ENCODE peak calls at places on chromosome 15, in eight cellular contexts. O is naive thymus-derived CD4-positive, alpha-beta T cell; I is dorsolateral prefrontal cortex; W is choroid plexus epithelial cell; Q is left lung; T is AG04450; F is kidney epithelial cell; U is GM23338. Z is an unnamed sample.

GRCh38 chr15:31485431-31485830 is 158.8 kb downstream of the KLF13 start:
- DNase-seq in F (no peak), Q (no peak), T (no peak), U (no peak), W (no peak), O (no peak), I (no peak), Z (no peak)

GRCh38 chr15:35857812-35858211 is 311.8 kb upstream of the DPH6 start:
- DNase-seq in O (no peak), U (no peak), W (no peak), Q (no peak), T (no peak), I (no peak), F (no peak), Z (no peak)

GRCh38 chr15:73694419-73694818 is 10.2 kb downstream of the CD276 start:
- DNase-seq in O (no peak), I (no peak), Q (no peak), U (no peak), W (peak), T (no peak), F (no peak), Z (no peak)

GRCh38 chr15:40894689-40895308 is 549 bp downstream of the VPS18 start:
- DNase-seq in U (peak), I (no peak), O (peak), W (peak), F (no peak), T (peak), Q (peak), Z (peak)

GRCh38 chr15:60004846-60005351 is 788 bp downstream of the FOXB1 start:
- DNase-seq in F (no peak), W (peak), U (peak), I (no peak), Q (peak), O (no peak), T (no peak), Z (peak)

GRCh38 chr15:84879088-84879780 is 5.2 kb upstream of the SLC28A1 start:
- DNase-seq in I (no peak), O (no peak), W (no peak), T (no peak), U (no peak), Q (no peak), F (no peak), Z (no peak)

GRCh38 chr15:91072162-91072561 is 27.9 kb upstream of the SV2B start:
- DNase-seq in T (no peak), W (no peak), O (no peak), U (no peak), Q (no peak), I (no peak), F (no peak), Z (no peak)

GRCh38 chr15:97461212-97461611 is 499.3 kb upstream of the ARRDC4 start:
- DNase-seq in T (no peak), F (no peak), I (no peak), W (peak), Q (no peak), O (no peak), U (no peak), Z (no peak)

GRCh38 chr15:59999064-59999377 is 5.1 kb upstream of the FOXB1 start:
- DNase-seq in W (no peak), O (no peak), Q (no peak), T (no peak), F (no peak), I (no peak), U (peak), Z (no peak)

GRCh38 chr15:96416934-96417759 is 86.6 kb downstream of the NR2F2 start:
- DNase-seq in O (no peak), T (no peak), I (no peak), U (peak), W (peak), F (no peak), Q (peak), Z (no peak)

GRCh38 chr15:77841376-77841775 is 208.7 kb upstream of the LINGO1 start:
- DNase-seq in W (no peak), F (no peak), I (no peak), O (no peak), U (no peak), Q (no peak), T (no peak), Z (no peak)

GRCh38 chr15:25884354-25884753 is 21.2 kb upstream of the ATP10A start:
- DNase-seq in F (no peak), T (no peak), W (no peak), O (no peak), U (no peak), Q (no peak), I (no peak), Z (no peak)

GRCh38 chr15:55289011-55289572 is 521 bp downstream of the RAB27A start:
- DNase-seq in F (no peak), W (peak), I (no peak), O (peak), T (no peak), U (peak), Q (peak), Z (no peak)

GRCh38 chr15:78927077-78927790 is 17.6 kb downstream of the CTSH start:
- DNase-seq in U (no peak), Q (no peak), F (no peak), O (no peak), I (no peak), W (no peak), T (no peak), Z (no peak)

GRCh38 chr15:82554351-82554750 is 14.1 kb upstream of the RPS17 start:
- DNase-seq in U (no peak), W (no peak), Q (no peak), F (no peak), O (no peak), T (no peak), I (no peak), Z (no peak)

GRCh38 chr15:96285306-96285705 is 45.2 kb upstream of the NR2F2 start:
- DNase-seq in W (peak), Q (no peak), O (no peak), I (no peak), U (no peak), F (peak), T (peak), Z (no peak)

GRCh38 chr15:59026207-59026606 is 38.7 kb downstream of the RNF111 start:
- DNase-seq in O (no peak), F (no peak), Q (no peak), U (no peak), T (no peak), I (no peak), W (no peak), Z (no peak)

GRCh38 chr15:56211960-56212550 is 31.6 kb downstream of the RFX7 start:
- DNase-seq in O (no peak), I (no peak), Q (no peak), F (no peak), T (no peak), W (no peak), U (no peak), Z (no peak)

GRCh38 chr15:34942363-34942762 is 27.2 kb downstream of the AQR start:
- DNase-seq in I (no peak), Q (no peak), U (no peak), W (peak), O (no peak), T (peak), F (no peak), Z (no peak)

GRCh38 chr15:31480356-31481058 is 153.9 kb downstream of the KLF13 start:
- DNase-seq in I (no peak), U (no peak), T (no peak), Q (no peak), W (no peak), F (no peak), O (no peak), Z (no peak)

GRCh38 chr15:39770748-39771689 is 11.6 kb downstream of the FSIP1 start:
- DNase-seq in Q (no peak), F (no peak), T (no peak), U (no peak), W (peak), I (no peak), O (no peak), Z (no peak)

GRCh38 chr15:86125775-86126174 is 46.1 kb downstream of the AGBL1 start:
- DNase-seq in Q (no peak), F (no peak), W (no peak), I (no peak), U (no peak), O (no peak), T (no peak), Z (no peak)

GRCh38 chr15:48680841-48681240 is 35.3 kb upstream of the FBN1 start:
- DNase-seq in F (no peak), T (peak), Q (no peak), U (no peak), I (no peak), W (peak), O (no peak), Z (no peak)

GRCh38 chr15:41001524-41001923 is 48.3 kb downstream of the CHAC1 start:
- DNase-seq in O (no peak), F (no peak), I (no peak), T (no peak), W (peak), U (no peak), Q (no peak), Z (no peak)

GRCh38 chr15:99250494-99251435 is 516 bp upstream of the LRRC28 start:
- DNase-seq in Q (peak), F (peak), W (peak), U (peak), T (peak), I (peak), O (peak), Z (peak)

GRCh38 chr15:99248000-99248727 is 1.2 kb downstream of the TTC23 start:
- DNase-seq in F (no peak), T (no peak), Q (no peak), W (no peak), U (peak), O (no peak), I (no peak), Z (no peak)

GRCh38 chr15:99251436-99251821 is at the start of gene LRRC28:
- DNase-seq in O (no peak), I (no peak), Q (no peak), T (no peak), W (no peak), F (no peak), U (no peak), Z (no peak)

GRCh38 chr15:99249270-99249817 is at the start of gene TTC23:
- DNase-seq in F (peak), U (peak), W (peak), T (peak), Q (no peak), O (no peak), I (no peak), Z (no peak)

DNA sequence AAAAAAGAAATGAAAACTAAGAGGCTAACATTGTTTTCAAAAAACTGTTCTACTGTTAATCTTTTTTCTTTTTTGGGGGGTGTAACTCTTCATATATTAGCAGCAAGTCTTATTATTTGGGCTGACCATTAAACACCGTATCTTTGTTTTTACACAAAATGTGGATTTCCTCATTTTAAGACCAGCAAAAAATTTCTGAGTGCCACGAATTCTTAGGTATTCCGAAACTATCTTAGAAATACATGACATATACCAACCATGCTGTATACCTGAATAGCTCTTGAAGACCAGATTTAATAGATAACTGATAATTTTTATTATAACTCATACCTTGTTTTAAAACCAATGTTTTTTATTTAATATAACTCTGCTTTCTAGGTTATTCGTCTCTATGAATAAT is 620 bp upstream of the TTC23 start:
- DNase-seq in O (no peak), F (no peak), I (no peak), T (no peak), U (no peak), W (no peak), Q (no peak), Z (no peak)
- H3K4me3 ChIP-seq in O (no peak), F (peak), I (peak), T (peak), U (peak), W (peak), Q (peak), Z (no peak)

GRCh38 chr15:62068071-62068786 is 1.5 kb downstream of the C2CD4A start:
- DNase-seq in U (peak), T (no peak), Q (peak), F (no peak), I (no peak), O (no peak), W (no peak), Z (peak)
- H3K4me3 ChIP-seq in U (peak), T (peak), Q (peak), F (peak), I (peak), O (peak), W (peak), Z (peak)

GRCh38 chr15:81285461-81285860 is 38.5 kb downstream of the STARD5 start:
- DNase-seq in Q (no peak), U (no peak), F (no peak), O (no peak), W (no peak), I (no peak), T (no peak), Z (no peak)
- H3K4me3 ChIP-seq in Q (no peak), U (no peak), F (no peak), O (no peak), W (no peak), I (no peak), T (no peak), Z (peak)

GRCh38 chr15:92809880-92810361 is 90.2 kb upstream of the CHD2 start:
- DNase-seq in Q (no peak), O (peak), T (no peak), I (no peak), W (peak), F (no peak), U (no peak), Z (no peak)

GRCh38 chr15:92806763-92807162 is 93.4 kb upstream of the CHD2 start:
- DNase-seq in Q (no peak), U (no peak), T (no peak), O (no peak), F (no peak), W (no peak), I (no peak), Z (no peak)

GRCh38 chr15:92809064-92809879 is 90.9 kb upstream of the CHD2 start:
- DNase-seq in W (peak), I (peak), U (peak), T (peak), Q (peak), F (no peak), O (peak), Z (peak)

GRCh38 chr15:92808611-92809063 is 91.5 kb upstream of the CHD2 start:
- DNase-seq in T (no peak), U (peak), Q (peak), O (no peak), W (peak), I (no peak), F (no peak), Z (no peak)

DNA sequence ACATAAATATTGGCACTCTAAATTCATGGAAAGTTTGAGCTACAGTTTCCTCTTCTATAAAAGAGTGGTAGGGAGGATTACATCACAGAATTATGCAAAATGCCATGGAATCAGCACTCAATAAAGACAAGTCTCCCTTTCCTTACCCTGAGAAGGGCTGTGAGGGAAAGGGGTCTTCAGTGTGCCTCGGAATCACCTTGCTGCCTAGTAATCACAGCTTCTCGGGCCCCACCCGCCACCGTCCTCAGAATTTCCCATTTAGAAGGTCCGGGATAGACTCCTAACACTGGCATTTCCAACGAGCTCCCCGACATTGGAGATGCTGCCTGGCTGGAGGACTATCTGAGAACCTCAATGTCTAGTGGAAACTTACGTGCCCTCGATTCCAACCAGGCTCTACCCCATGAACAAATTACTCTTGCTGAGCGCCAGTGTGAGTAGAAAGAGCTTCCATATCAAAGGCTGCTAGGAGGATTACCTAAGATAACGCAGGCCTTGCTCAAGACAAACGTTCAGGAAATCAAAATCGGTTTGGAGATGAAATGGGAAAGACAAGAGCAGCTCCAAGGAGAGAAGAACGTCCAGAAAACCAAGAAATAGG is 92.1 kb upstream of the CHD2 start:
- DNase-seq in O (peak), U (peak), Q (no peak), F (no peak), T (no peak), W (peak), I (no peak), Z (peak)
- H3K4me3 ChIP-seq in O (peak), U (peak), Q (peak), F (no peak), T (no peak), W (no peak), I (peak), Z (peak)

GRCh38 chr15:67419705-67420104 is 101.2 kb upstream of the C15orf61 start:
- DNase-seq in Q (no peak), F (no peak), O (no peak), W (no peak), I (no peak), U (no peak), T (no peak), Z (no peak)
- H3K4me3 ChIP-seq in Q (no peak), F (no peak), O (no peak), W (no peak), I (no peak), U (no peak), T (no peak), Z (no peak)

GRCh38 chr15:92881570-92881837 is 18.6 kb upstream of the CHD2 start:
- DNase-seq in U (no peak), W (no peak), I (no peak), O (no peak), F (no peak), T (no peak), Q (no peak), Z (no peak)
- H3K4me3 ChIP-seq in U (peak), W (no peak), I (peak), O (peak), F (no peak), T (peak), Q (peak), Z (peak)

DNA sequence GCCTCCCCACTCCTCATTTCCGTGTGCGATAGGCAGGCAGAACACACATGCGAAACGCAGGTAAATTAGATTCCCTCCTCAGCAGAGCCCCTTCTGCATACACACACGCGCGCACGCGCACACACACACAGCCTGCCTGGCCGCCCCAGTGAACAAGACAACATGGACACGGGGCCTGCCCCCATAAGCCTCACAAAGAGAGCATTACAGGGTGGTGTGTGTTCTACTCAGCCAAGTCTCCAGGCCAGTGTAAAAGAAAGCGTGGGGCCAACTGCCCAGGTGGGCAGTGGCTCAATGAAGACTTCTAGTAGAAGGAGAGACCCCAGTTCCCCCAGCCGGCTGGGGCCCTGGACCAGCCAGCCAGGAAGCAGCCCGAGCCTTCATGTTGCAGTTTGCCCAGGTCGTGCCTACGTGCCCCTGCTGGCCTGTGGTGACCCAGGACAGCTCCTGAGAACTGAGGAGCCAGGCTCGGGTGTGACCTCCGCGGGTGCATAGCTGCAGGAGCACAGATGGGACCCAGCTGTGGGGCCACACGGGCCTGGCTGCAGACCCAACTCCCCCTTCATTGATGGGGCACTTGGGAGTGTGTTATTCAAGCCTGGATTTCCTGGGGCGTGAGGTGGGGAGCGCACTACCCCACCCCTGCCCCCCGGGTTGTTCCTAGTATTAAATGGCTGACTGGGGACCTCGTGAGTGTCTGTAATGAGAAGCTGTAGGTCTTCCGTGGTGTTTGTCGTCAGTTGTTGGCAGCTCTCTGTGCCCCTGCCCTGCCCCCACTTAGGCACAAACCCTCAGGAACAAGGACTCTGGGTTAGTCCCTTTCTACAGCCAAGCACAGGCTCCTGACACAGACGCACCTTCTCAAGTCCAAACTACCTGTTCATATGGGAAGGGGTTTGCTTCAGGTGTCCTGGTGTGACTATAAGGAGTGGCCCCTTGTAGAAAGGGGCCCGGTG is 39.3 kb downstream of the IDH2 start:
- DNase-seq in U (no peak), I (no peak), O (no peak), T (no peak), Q (no peak), F (no peak), W (no peak), Z (no peak)
- H3K4me3 ChIP-seq in U (no peak), I (no peak), O (no peak), T (no peak), Q (no peak), F (no peak), W (no peak), Z (no peak)

GRCh38 chr15:51681303-51681963 is at the start of gene SCG3:
- DNase-seq in T (no peak), U (peak), O (peak), Q (peak), I (peak), F (peak), W (peak), Z (peak)
- H3K4me3 ChIP-seq in T (no peak), U (peak), O (no peak), Q (peak), I (peak), F (no peak), W (no peak), Z (no peak)

GRCh38 chr15:89330119-89330518 is 4.5 kb downstream of the POLG start:
- DNase-seq in T (no peak), Q (no peak), O (no peak), U (no peak), F (no peak), W (no peak), I (no peak), Z (no peak)
- H3K4me3 ChIP-seq in T (no peak), Q (no peak), O (peak), U (no peak), F (no peak), W (no peak), I (no peak), Z (peak)

Z was measured in CD4-positive, CD25-positive, alpha-beta regulatory T cell.